ENCODE peak calls at places on chromosomes 13 and 19, in five cellular contexts. One of them, this sample, is unnamed.
A peak's percentile ranks its signal among the peaks of the same experiment; 100 is the strongest.

GRCh38 chr13:73767747-73768315 is 366.4 kb downstream of the KLF12 start:
- DNase-seq in HepG2: peak; percentile 9
- DNase-seq in transverse colon: no peak
- DNase-seq in A549: peak; percentile 1
- DNase-seq in upper lobe of left lung: no peak
- DNase-seq in this sample: no peak

GRCh38 chr19:51354742-51355148 is 11.4 kb downstream of the ETFB start:
- DNase-seq in transverse colon: no peak
- DNase-seq in upper lobe of left lung: no peak
- DNase-seq in A549: no peak
- DNase-seq in HepG2: peak; percentile 99
- DNase-seq in this sample: no peak

GRCh38 chr19:10830370-10830769 is 5.6 kb downstream of the TMED1 start:
- DNase-seq in HepG2: no peak
- DNase-seq in upper lobe of left lung: no peak
- DNase-seq in transverse colon: no peak
- DNase-seq in A549: no peak
- DNase-seq in this sample: no peak

GRCh38 chr13:57624565-57625435 is 6.7 kb upstream of the PCDH17 start:
- DNase-seq in A549: peak; percentile 51
- DNase-seq in transverse colon: peak; percentile 8
- DNase-seq in HepG2: peak; percentile 56
- DNase-seq in upper lobe of left lung: no peak
- DNase-seq in this sample: no peak

GRCh38 chr19:40371802-40372122 is 18.2 kb downstream of the HIPK4 start:
- DNase-seq in upper lobe of left lung: no peak
- DNase-seq in transverse colon: no peak
- DNase-seq in A549: no peak
- DNase-seq in HepG2: no peak
- DNase-seq in this sample: no peak

GRCh38 chr13:35720690-35721554 is 244.4 kb upstream of the MAB21L1 start:
- DNase-seq in upper lobe of left lung: no peak
- DNase-seq in transverse colon: peak; percentile 42
- DNase-seq in A549: peak; percentile 39
- DNase-seq in HepG2: peak; percentile 31
- DNase-seq in this sample: peak; percentile 49

GRCh38 chr19:19224150-19224851 is 12.5 kb downstream of the NCAN start:
- DNase-seq in HepG2: no peak
- DNase-seq in transverse colon: no peak
- DNase-seq in A549: no peak
- DNase-seq in upper lobe of left lung: no peak
- DNase-seq in this sample: no peak

GRCh38 chr19:29645491-29645867 is 19.8 kb upstream of the PLEKHF1 start:
- DNase-seq in A549: no peak
- DNase-seq in transverse colon: no peak
- DNase-seq in upper lobe of left lung: no peak
- DNase-seq in HepG2: no peak
- DNase-seq in this sample: no peak

GRCh38 chr19:18091217-18091608 is 4.5 kb upstream of the IL12RB1 start:
- DNase-seq in upper lobe of left lung: no peak
- DNase-seq in A549: no peak
- DNase-seq in HepG2: no peak
- DNase-seq in transverse colon: peak; percentile 78
- DNase-seq in this sample: peak; percentile 61

GRCh38 chr13:25468330-25469178 is 96.8 kb downstream of the ATP8A2 start:
- DNase-seq in A549: no peak
- DNase-seq in upper lobe of left lung: peak; percentile 86
- DNase-seq in transverse colon: no peak
- DNase-seq in HepG2: no peak
- DNase-seq in this sample: no peak

GRCh38 chr13:110540871-110541525 is 20.5 kb downstream of the RAB20 start:
- DNase-seq in transverse colon: no peak
- DNase-seq in A549: no peak
- DNase-seq in HepG2: no peak
- DNase-seq in upper lobe of left lung: no peak
- DNase-seq in this sample: no peak

GRCh38 chr13:52195052-52195837 is 35.8 kb upstream of the NEK3 start:
- DNase-seq in A549: no peak
- DNase-seq in HepG2: no peak
- DNase-seq in transverse colon: peak; percentile 79
- DNase-seq in upper lobe of left lung: peak; percentile 91
- DNase-seq in this sample: peak; percentile 79

GRCh38 chr19:18895038-18895827 is 725 bp downstream of the CERS1 start:
- DNase-seq in transverse colon: peak; percentile 31
- DNase-seq in HepG2: peak; percentile 79
- DNase-seq in upper lobe of left lung: peak; percentile 85
- DNase-seq in A549: peak; percentile 74
- DNase-seq in this sample: no peak

GRCh38 chr19:48837081-48837524 is 812 bp upstream of the HSD17B14 start:
- DNase-seq in transverse colon: peak; percentile 80
- DNase-seq in A549: peak; percentile 96
- DNase-seq in HepG2: no peak
- DNase-seq in upper lobe of left lung: peak; percentile 90
- DNase-seq in this sample: peak; percentile 56

GRCh38 chr13:110593430-110594130 is 21.8 kb upstream of the NAXD start:
- DNase-seq in HepG2: peak; percentile 65
- DNase-seq in upper lobe of left lung: no peak
- DNase-seq in transverse colon: no peak
- DNase-seq in A549: peak; percentile 54
- DNase-seq in this sample: no peak

GRCh38 chr19:16303755-16304154 is 20.9 kb upstream of the KLF2 start:
- DNase-seq in transverse colon: no peak
- DNase-seq in A549: no peak
- DNase-seq in HepG2: no peak
- DNase-seq in upper lobe of left lung: no peak
- DNase-seq in this sample: no peak

GRCh38 chr19:33132425-33132824 is 511 bp downstream of the WDR88 start:
- DNase-seq in upper lobe of left lung: no peak
- DNase-seq in transverse colon: no peak
- DNase-seq in HepG2: no peak
- DNase-seq in A549: peak; percentile 42
- DNase-seq in this sample: no peak

GRCh38 chr13:74974234-74974879 is 507.6 kb downstream of the TBC1D4 start:
- DNase-seq in A549: no peak
- DNase-seq in HepG2: no peak
- DNase-seq in upper lobe of left lung: no peak
- DNase-seq in transverse colon: no peak
- DNase-seq in this sample: no peak
- TF ChIP-seq EP300 in A549: no peak
- TF ChIP-seq EP300 in HepG2: no peak
- TF ChIP-seq EP300 in upper lobe of left lung: no peak
- TF ChIP-seq EP300 in transverse colon: no peak
- TF ChIP-seq EP300 in this sample: no peak

GRCh38 chr19:5806133-5806489 is 1.2 kb downstream of the NRTN start:
- DNase-seq in upper lobe of left lung: no peak
- DNase-seq in A549: no peak
- DNase-seq in transverse colon: no peak
- DNase-seq in HepG2: no peak
- DNase-seq in this sample: no peak
- H3K27ac ChIP-seq in upper lobe of left lung: no peak overlapping the region
- H3K27ac ChIP-seq in A549: no peak overlapping the region
- H3K27ac ChIP-seq in transverse colon: peak overlapping the region; percentile 78
- H3K27ac ChIP-seq in HepG2: no peak overlapping the region
- H3K27ac ChIP-seq in this sample: no peak overlapping the region

GRCh38 chr13:102596147-102597028 is at the start of gene TPP2:
- DNase-seq in A549: peak; percentile 97
- DNase-seq in HepG2: peak; percentile 94
- DNase-seq in transverse colon: peak; percentile 100
- DNase-seq in upper lobe of left lung: peak; percentile 100
- DNase-seq in this sample: peak; percentile 100
- TF ChIP-seq EP300 in A549: no peak
- TF ChIP-seq EP300 in HepG2: no peak
- TF ChIP-seq EP300 in transverse colon: no peak
- TF ChIP-seq EP300 in upper lobe of left lung: no peak
- TF ChIP-seq EP300 in this sample: no peak

GRCh38 chr19:977058-977464 is 7.1 kb upstream of the WDR18 start:
- DNase-seq in transverse colon: no peak
- DNase-seq in HepG2: no peak
- DNase-seq in A549: no peak
- DNase-seq in upper lobe of left lung: peak; percentile 73
- DNase-seq in this sample: no peak
- H3K27ac ChIP-seq in transverse colon: no peak overlapping the region
- H3K27ac ChIP-seq in HepG2: no peak overlapping the region
- H3K27ac ChIP-seq in A549: no peak overlapping the region
- H3K27ac ChIP-seq in upper lobe of left lung: no peak overlapping the region
- H3K27ac ChIP-seq in this sample: no peak overlapping the region

DNA sequence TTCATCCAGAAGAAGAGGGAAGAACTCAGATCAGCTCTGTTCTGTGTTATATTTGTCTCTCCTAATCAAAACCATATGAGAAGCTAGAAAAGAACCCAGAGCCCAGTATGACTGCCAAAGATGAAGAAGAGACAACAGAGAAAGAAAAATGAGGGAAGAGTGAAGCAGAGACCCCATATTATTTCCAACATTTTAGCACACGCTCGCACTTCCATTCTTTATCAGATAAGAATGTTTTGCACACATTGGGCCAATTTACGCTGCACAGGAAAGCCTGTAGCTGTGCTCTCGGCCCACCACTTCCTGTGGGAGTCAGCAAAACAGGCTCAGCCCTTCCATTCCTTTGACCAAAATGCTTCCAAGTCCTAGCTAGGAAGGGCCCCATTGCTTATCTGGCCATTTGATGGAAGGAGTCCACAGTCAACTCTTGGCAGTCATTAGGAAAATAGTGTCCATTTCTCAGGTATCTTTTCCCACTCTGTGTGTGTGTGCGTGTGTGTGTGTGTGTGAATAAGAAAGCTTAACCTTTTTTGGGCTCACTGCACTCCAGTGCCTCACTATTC is 237.3 kb downstream of the COG6 start:
- DNase-seq in upper lobe of left lung: no peak
- DNase-seq in A549: no peak
- DNase-seq in transverse colon: no peak
- DNase-seq in HepG2: no peak
- DNase-seq in this sample: no peak
- TF ChIP-seq EP300 in upper lobe of left lung: no peak
- TF ChIP-seq EP300 in A549: no peak
- TF ChIP-seq EP300 in transverse colon: no peak
- TF ChIP-seq EP300 in HepG2: no peak
- TF ChIP-seq EP300 in this sample: no peak

DNA sequence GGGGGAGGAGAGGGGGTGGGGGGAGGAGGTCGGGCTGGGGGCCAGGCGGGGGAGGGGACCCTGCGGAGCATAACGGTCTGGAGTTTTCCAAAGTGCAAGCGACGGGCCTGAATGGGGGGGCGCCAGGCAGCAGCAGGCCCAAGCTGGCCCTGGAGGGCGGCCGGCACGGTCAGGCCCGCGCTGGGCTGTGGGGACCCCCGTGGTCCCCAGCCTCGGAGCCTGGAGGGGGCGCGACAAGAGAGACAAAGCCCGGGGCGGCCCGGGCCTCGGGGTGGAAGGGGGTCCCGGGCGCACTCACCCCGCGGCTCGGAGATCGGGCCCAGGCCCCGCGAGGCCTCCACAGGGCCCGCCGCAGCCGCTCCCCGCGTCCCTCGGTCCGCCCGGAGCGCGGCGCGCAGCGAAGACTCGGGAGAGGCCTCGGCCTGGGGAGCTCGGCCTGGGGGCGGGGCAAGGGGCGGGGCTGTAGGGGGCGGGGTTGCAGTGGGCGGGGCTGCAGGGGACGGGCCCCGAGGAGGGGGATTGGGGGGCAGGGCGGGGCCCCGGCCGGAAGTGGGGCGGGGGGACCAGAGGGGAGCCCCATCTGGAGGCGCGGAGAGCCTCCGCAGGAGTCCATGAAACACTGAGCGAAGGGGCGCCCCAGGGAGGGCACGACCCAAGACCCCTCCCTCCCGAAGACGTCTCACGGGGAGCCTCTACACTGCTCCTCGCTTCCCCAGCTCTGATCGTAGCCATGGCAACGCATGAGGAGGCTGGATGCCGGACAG is 47.6 kb downstream of the PTPRS start:
- DNase-seq in A549: peak; percentile 58
- DNase-seq in HepG2: no peak
- DNase-seq in transverse colon: peak; percentile 46
- DNase-seq in upper lobe of left lung: peak; percentile 93
- DNase-seq in this sample: peak; percentile 70
- H3K27ac ChIP-seq in A549: peak overlapping the region; percentile 90
- H3K27ac ChIP-seq in HepG2: peak overlapping the region; percentile 71
- H3K27ac ChIP-seq in transverse colon: peak overlapping the region; percentile 87
- H3K27ac ChIP-seq in upper lobe of left lung: peak overlapping the region; percentile 82
- H3K27ac ChIP-seq in this sample: peak overlapping the region; percentile 87

GRCh38 chr13:108629353-108629752 is at the start of gene MYO16:
- DNase-seq in HepG2: no peak
- DNase-seq in A549: no peak
- DNase-seq in upper lobe of left lung: no peak
- DNase-seq in transverse colon: no peak
- DNase-seq in this sample: no peak
- TF ChIP-seq EP300 in HepG2: no peak
- TF ChIP-seq EP300 in A549: no peak
- TF ChIP-seq EP300 in upper lobe of left lung: no peak
- TF ChIP-seq EP300 in transverse colon: no peak
- TF ChIP-seq EP300 in this sample: no peak

DNA sequence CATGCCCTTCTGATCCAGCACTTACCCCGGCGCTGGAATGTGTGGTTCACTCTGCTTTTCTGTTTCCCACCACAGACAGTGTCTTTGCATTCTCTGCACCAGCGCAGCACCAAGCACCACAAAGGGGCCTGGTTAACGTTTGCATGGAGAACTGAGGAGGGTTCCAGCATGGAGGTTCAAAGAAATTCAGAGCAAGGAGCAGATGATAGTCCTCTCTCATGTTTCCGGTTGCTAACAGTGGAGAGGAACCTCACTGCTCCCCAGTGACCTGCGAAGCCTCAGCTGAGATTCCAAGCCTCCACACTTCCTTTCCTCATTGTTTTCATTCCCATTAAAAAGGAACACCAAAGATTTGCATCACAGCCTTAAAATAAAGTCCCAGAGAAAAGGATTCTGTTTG is 99.7 kb downstream of the STARD13 start:
- DNase-seq in HepG2: no peak
- DNase-seq in A549: no peak
- DNase-seq in transverse colon: no peak
- DNase-seq in upper lobe of left lung: no peak
- DNase-seq in this sample: no peak
- H3K27ac ChIP-seq in HepG2: no peak overlapping the region
- H3K27ac ChIP-seq in A549: no peak overlapping the region
- H3K27ac ChIP-seq in transverse colon: peak overlapping the region; percentile 54
- H3K27ac ChIP-seq in upper lobe of left lung: no peak overlapping the region
- H3K27ac ChIP-seq in this sample: no peak overlapping the region

GRCh38 chr13:97262058-97262457 is 39.9 kb downstream of the MBNL2 start:
- DNase-seq in HepG2: no peak
- DNase-seq in transverse colon: no peak
- DNase-seq in upper lobe of left lung: no peak
- DNase-seq in A549: no peak
- DNase-seq in this sample: no peak
- TF ChIP-seq EP300 in HepG2: no peak
- TF ChIP-seq EP300 in transverse colon: no peak
- TF ChIP-seq EP300 in upper lobe of left lung: no peak
- TF ChIP-seq EP300 in A549: no peak
- TF ChIP-seq EP300 in this sample: no peak